ENCODE peak calls at places on chromosomes 3 and 15, in eight cellular contexts. O is neural crest cell; X is dorsolateral prefrontal cortex; J is activated naive CD8-positive, alpha-beta T cell treated with anti-CD3 and anti-CD28 coated beads, Interleukin-2, amount 50 U/mL, for 24 hours; Z is substantia nigra; F is cardiac septum; Q is spleen; U is stomach. N is an unnamed sample.

GRCh38 chr3:141485578-141486415 is 1.0 kb upstream of the RASA2 start:
- DNase-seq in O (no peak), X (no peak), J (peak; percentile 25), Z (no peak), F (no peak), Q (peak; percentile 76), U (no peak), N (peak; percentile 50)

GRCh38 chr3:71581981-71582611 is 1.4 kb downstream of the FOXP1 start:
- DNase-seq in O (peak; percentile 48), X (peak; percentile 53), J (peak; percentile 64), Z (peak; percentile 48), F (peak; percentile 85), Q (peak; percentile 90), U (peak; percentile 53), N (peak; percentile 69)

GRCh38 chr3:46733026-46733800 is 15.5 kb upstream of the PRSS50 start:
- DNase-seq in O (no peak), X (no peak), J (no peak), Z (no peak), F (peak; percentile 66), Q (peak; percentile 32), U (no peak), N (no peak)

GRCh38 chr3:184491011-184491576 is 70.5 kb upstream of the EPHB3 start:
- DNase-seq in O (no peak), X (no peak), J (no peak), Z (no peak), F (no peak), Q (no peak), U (peak; percentile 55), N (no peak)

GRCh38 chr15:80072285-80072684 is 12.8 kb downstream of the ZFAND6 start:
- DNase-seq in O (no peak), X (no peak), J (no peak), Z (peak; percentile 18), F (no peak), Q (no peak), U (no peak), N (peak; percentile 14)

GRCh38 chr3:65761431-65761830 is 277.3 kb downstream of the MAGI1 start:
- DNase-seq in O (no peak), X (no peak), J (no peak), Z (peak; percentile 47), F (no peak), Q (no peak), U (no peak), N (no peak)

GRCh38 chr3:31462050-31462569 is 70.6 kb upstream of the STT3B start:
- DNase-seq in O (no peak), X (no peak), J (peak; percentile 12), Z (no peak), F (no peak), Q (no peak), U (no peak), N (peak; percentile 27)

GRCh38 chr3:37892917-37893595 is 31.4 kb downstream of the CTDSPL start:
- DNase-seq in O (no peak), X (no peak), J (no peak), Z (peak; percentile 17), F (peak; percentile 81), Q (peak; percentile 78), U (no peak), N (no peak)

GRCh38 chr3:167350245-167350862 is 29.7 kb downstream of the ZBBX start:
- DNase-seq in O (peak; percentile 9), X (no peak), J (no peak), Z (no peak), F (no peak), Q (no peak), U (no peak), N (no peak)

GRCh38 chr3:6878731-6879130 is 17.8 kb downstream of the GRM7 start:
- DNase-seq in O (no peak), X (no peak), J (no peak), Z (no peak), F (no peak), Q (no peak), U (no peak), N (no peak)

GRCh38 chr3:53821631-53822068 is 24.6 kb downstream of the CHDH start:
- DNase-seq in O (no peak), X (peak; percentile 44), J (no peak), Z (no peak), F (peak; percentile 59), Q (no peak), U (peak; percentile 29), N (no peak)

GRCh38 chr3:133928136-133928893 is 32.6 kb upstream of the RAB6B start:
- DNase-seq in O (no peak), X (no peak), J (no peak), Z (no peak), F (no peak), Q (no peak), U (no peak), N (no peak)

GRCh38 chr15:98292442-98293240 is 332.1 kb downstream of the ARRDC4 start:
- DNase-seq in O (peak; percentile 76), X (no peak), J (peak; percentile 65), Z (peak; percentile 4), F (no peak), Q (no peak), U (peak; percentile 38), N (peak; percentile 63)

GRCh38 chr3:146468234-146468931 is 978 bp downstream of the PLSCR2 start:
- DNase-seq in O (no peak), X (no peak), J (no peak), Z (peak; percentile 7), F (no peak), Q (no peak), U (no peak), N (no peak)

GRCh38 chr15:38217181-38217580 is 35.5 kb upstream of the SPRED1 start:
- DNase-seq in O (no peak), X (no peak), J (no peak), Z (no peak), F (no peak), Q (no peak), U (no peak), N (no peak)

GRCh38 chr3:149703474-149703873 is 45.6 kb upstream of the WWTR1 start:
- DNase-seq in O (no peak), X (no peak), J (no peak), Z (no peak), F (no peak), Q (no peak), U (no peak), N (no peak)

GRCh38 chr15:27353837-27354236 is 382.9 kb downstream of the GABRG3 start:
- DNase-seq in O (no peak), X (no peak), J (no peak), Z (no peak), F (no peak), Q (no peak), U (no peak), N (no peak)

GRCh38 chr15:92915766-92916435 is 15.8 kb downstream of the CHD2 start:
- DNase-seq in O (no peak), X (no peak), J (no peak), Z (no peak), F (no peak), Q (no peak), U (no peak), N (no peak)

GRCh38 chr15:81268340-81268739 is 55.6 kb downstream of the STARD5 start:
- DNase-seq in O (no peak), X (no peak), J (no peak), Z (no peak), F (no peak), Q (no peak), U (no peak), N (no peak)

GRCh38 chr3:119978554-119979208 is 115.6 kb downstream of the GSK3B start:
- DNase-seq in O (no peak), X (no peak), J (no peak), Z (no peak), F (no peak), Q (no peak), U (no peak), N (no peak)

GRCh38 chr15:68224108-68224507 is 5.4 kb downstream of the CLN6 start:
- DNase-seq in O (no peak), X (no peak), J (no peak), Z (no peak), F (no peak), Q (no peak), U (peak; percentile 1), N (no peak)

GRCh38 chr3:7787871-7788828 is 713.5 kb upstream of the LMCD1 start:
- DNase-seq in O (no peak), X (no peak), J (no peak), Z (no peak), F (no peak), Q (no peak), U (no peak), N (no peak)

GRCh38 chr15:101170568-101171350 is 81.1 kb downstream of the CHSY1 start:
- DNase-seq in O (no peak), X (no peak), J (no peak), Z (no peak), F (no peak), Q (no peak), U (no peak), N (no peak)

GRCh38 chr3:278300-279064 is 81.9 kb downstream of the CHL1 start:
- DNase-seq in O (no peak), X (no peak), J (no peak), Z (no peak), F (no peak), Q (no peak), U (no peak), N (no peak)

GRCh38 chr3:187211532-187212274 is 14.4 kb downstream of the RTP1 start:
- DNase-seq in O (no peak), X (no peak), J (no peak), Z (no peak), F (no peak), Q (no peak), U (no peak), N (no peak)

GRCh38 chr15:34275721-34276120 is 50.9 kb downstream of the EMC4 start:
- DNase-seq in O (no peak), X (no peak), J (no peak), Z (no peak), F (no peak), Q (no peak), U (no peak), N (no peak)

GRCh38 chr3:124322966-124323365 is 331.0 kb upstream of the ROPN1 start:
- DNase-seq in O (no peak), X (no peak), J (no peak), Z (no peak), F (no peak), Q (no peak), U (no peak), N (no peak)

GRCh38 chr3:126113733-126114132 is 29.8 kb upstream of the SLC41A3 start:
- DNase-seq in O (no peak), X (no peak), J (no peak), Z (no peak), F (peak; percentile 63), Q (no peak), U (no peak), N (peak; percentile 23)

GRCh38 chr3:10470666-10471336 is 34.6 kb downstream of the ATP2B2 start:
- DNase-seq in O (peak; percentile 21), X (no peak), J (no peak), Z (no peak), F (no peak), Q (peak; percentile 54), U (no peak), N (no peak)

GRCh38 chr3:54988302-54989022 is 60.6 kb upstream of the LRTM1 start:
- DNase-seq in O (no peak), X (no peak), J (no peak), Z (no peak), F (no peak), Q (no peak), U (no peak), N (no peak)

GRCh38 chr3:134002326-134002725 is 27.4 kb downstream of the SLCO2A1 start:
- DNase-seq in O (no peak), X (no peak), J (no peak), Z (no peak), F (no peak), Q (no peak), U (no peak), N (no peak)